ENCODE peak calls at places on chromosomes 5 and 9, in nine cellular contexts. T, N, K, V, B, H, D, A and Y are unnamed samples.

GRCh38 chr5:72366324-72366976 is 46.3 kb downstream of the PTCD2 start:
- DNase-seq in T (peak), N (peak), K (peak), V (no peak), B (no peak), H (peak), D (peak), A (peak), Y (peak)

GRCh38 chr5:113128082-113128481 is 151.5 kb downstream of the DCP2 start:
- DNase-seq in T (no peak), N (no peak), K (no peak), V (no peak), B (no peak), H (no peak), D (no peak), A (no peak), Y (no peak)

GRCh38 chr5:104793452-104794120 is 1231.0 kb upstream of the NUDT12 start:
- DNase-seq in T (no peak), N (no peak), K (no peak), V (no peak), B (no peak), H (no peak), D (no peak), A (no peak), Y (no peak)

GRCh38 chr5:180670586-180671359 is 21.4 kb upstream of the FLT4 start:
- DNase-seq in T (peak), N (no peak), K (peak), V (no peak), B (no peak), H (peak), D (peak), A (peak), Y (peak)

GRCh38 chr5:55897206-55897894 is 46.2 kb downstream of the IL31RA start:
- DNase-seq in T (no peak), N (no peak), K (no peak), V (no peak), B (no peak), H (no peak), D (no peak), A (no peak), Y (no peak)

GRCh38 chr9:133979921-133980863 is 11.9 kb downstream of the VAV2 start:
- DNase-seq in T (peak), N (no peak), K (no peak), V (no peak), B (no peak), H (no peak), D (no peak), A (no peak), Y (no peak)

GRCh38 chr5:108315829-108316228 is 66.1 kb downstream of the FBXL17 start:
- DNase-seq in T (no peak), N (no peak), K (peak), V (no peak), B (no peak), H (no peak), D (no peak), A (peak), Y (no peak)

GRCh38 chr5:132258102-132259060 is 885 bp downstream of the PDLIM4 start:
- DNase-seq in T (peak), N (peak), K (no peak), V (no peak), B (no peak), H (peak), D (no peak), A (no peak), Y (peak)

GRCh38 chr5:96638566-96638965 is 23.6 kb upstream of the CAST start:
- DNase-seq in T (no peak), N (no peak), K (no peak), V (no peak), B (no peak), H (no peak), D (no peak), A (no peak), Y (no peak)

GRCh38 chr5:132426525-132427138 is 57.1 kb downstream of the SLC22A5 start:
- DNase-seq in T (peak), N (peak), K (peak), V (peak), B (peak), H (peak), D (peak), A (peak), Y (peak)

GRCh38 chr9:134947265-134947955 is 29.7 kb upstream of the FCN1 start:
- DNase-seq in T (no peak), N (no peak), K (no peak), V (no peak), B (no peak), H (no peak), D (no peak), A (no peak), Y (no peak)

GRCh38 chr9:3875371-3876132 is 349.8 kb upstream of the RFX3 start:
- DNase-seq in T (no peak), N (no peak), K (peak), V (no peak), B (no peak), H (no peak), D (peak), A (peak), Y (no peak)

GRCh38 chr9:121398374-121398773 is 28.3 kb upstream of the STOM start:
- DNase-seq in T (no peak), N (no peak), K (peak), V (no peak), B (no peak), H (no peak), D (no peak), A (no peak), Y (no peak)

GRCh38 chr5:160356550-160357347 is 13.7 kb downstream of the C1QTNF2 start:
- DNase-seq in T (no peak), N (no peak), K (no peak), V (no peak), B (no peak), H (no peak), D (no peak), A (no peak), Y (no peak)

GRCh38 chr5:22541037-22541436 is 312.1 kb downstream of the CDH12 start:
- DNase-seq in T (no peak), N (no peak), K (no peak), V (no peak), B (no peak), H (no peak), D (no peak), A (no peak), Y (no peak)

GRCh38 chr9:92974696-92975451 is 27.6 kb downstream of the FGD3 start:
- DNase-seq in T (no peak), N (no peak), K (no peak), V (no peak), B (no peak), H (no peak), D (no peak), A (no peak), Y (no peak)

GRCh38 chr5:72402381-72402890 is 82.3 kb downstream of the PTCD2 start:
- DNase-seq in T (no peak), N (no peak), K (peak), V (no peak), B (no peak), H (no peak), D (no peak), A (peak), Y (no peak)

GRCh38 chr5:6820851-6821479 is 107.7 kb downstream of the TENT4A start:
- DNase-seq in T (peak), N (no peak), K (no peak), V (no peak), B (no peak), H (no peak), D (peak), A (peak), Y (peak)

GRCh38 chr5:99900302-99900811 is 634.8 kb upstream of the FAM174A start:
- DNase-seq in T (no peak), N (no peak), K (peak), V (no peak), B (no peak), H (no peak), D (peak), A (peak), Y (no peak)

GRCh38 chr5:103060414-103060954 is 59.5 kb downstream of the GIN1 start:
- DNase-seq in T (no peak), N (no peak), K (no peak), V (no peak), B (no peak), H (no peak), D (peak), A (no peak), Y (no peak)

GRCh38 chr5:167442922-167443321 is 848.5 kb upstream of the WWC1 start:
- DNase-seq in T (no peak), N (no peak), K (no peak), V (no peak), B (no peak), H (no peak), D (peak), A (no peak), Y (no peak)

GRCh38 chr9:117444466-117444865 is 29.6 kb upstream of the ASTN2 start:
- DNase-seq in T (no peak), N (no peak), K (no peak), V (no peak), B (no peak), H (no peak), D (no peak), A (no peak), Y (no peak)

GRCh38 chr9:117451336-117451735 is 36.5 kb upstream of the ASTN2 start:
- DNase-seq in T (no peak), N (no peak), K (no peak), V (no peak), B (no peak), H (no peak), D (no peak), A (no peak), Y (no peak)

DNA sequence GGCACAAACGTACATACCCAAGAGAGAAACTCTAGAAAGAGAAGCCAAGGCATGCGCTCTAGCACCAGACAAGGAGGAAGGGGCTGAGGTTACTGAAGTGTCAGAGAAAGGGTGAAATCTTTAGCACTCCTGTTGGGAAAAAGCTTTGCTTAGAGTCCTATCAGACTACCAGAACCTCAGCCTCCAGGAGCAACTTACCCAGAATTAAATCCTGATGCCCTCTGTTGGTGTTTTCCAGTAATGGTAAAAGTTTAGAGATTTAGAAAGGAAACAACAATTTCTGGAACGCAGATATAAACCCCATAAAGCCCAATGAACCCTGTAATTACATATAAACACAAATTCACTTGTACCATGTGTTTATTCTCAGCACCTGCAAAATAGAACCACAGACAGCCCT is 33.2 kb upstream of the ASTN2 start:
- DNase-seq in T (no peak), N (no peak), K (no peak), V (no peak), B (no peak), H (no peak), D (no peak), A (no peak), Y (no peak)
- TF ChIP-seq CTCF in T (no peak), N (no peak), K (no peak), V (no peak), B (no peak), H (no peak), D (no peak), A (no peak), Y (no peak)

DNA sequence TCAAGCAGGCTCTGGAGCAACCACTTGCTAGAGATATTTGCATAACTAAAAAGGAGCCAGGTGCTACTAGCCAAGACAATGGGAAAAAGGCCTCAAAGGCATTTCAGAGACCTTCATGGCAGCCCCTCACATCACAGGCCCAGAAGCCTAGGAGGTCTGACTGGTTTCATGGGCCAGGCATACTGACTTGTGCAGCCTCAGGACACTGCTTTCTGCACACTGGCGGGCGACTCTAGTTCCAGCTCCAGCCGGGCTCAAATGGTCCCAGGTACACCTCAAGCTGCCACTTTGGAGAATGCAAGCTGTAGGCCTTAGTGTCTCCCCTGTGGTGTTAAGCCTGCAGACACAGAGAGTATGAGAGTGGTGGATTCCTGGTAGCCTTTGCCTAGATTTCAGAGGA is 27.1 kb downstream of the COX7C start:
- DNase-seq in T (no peak), N (no peak), K (no peak), V (no peak), B (no peak), H (no peak), D (no peak), A (no peak), Y (no peak)
- TF ChIP-seq CTCF in T (no peak), N (no peak), K (no peak), V (no peak), B (no peak), H (no peak), D (no peak), A (no peak), Y (no peak)

DNA sequence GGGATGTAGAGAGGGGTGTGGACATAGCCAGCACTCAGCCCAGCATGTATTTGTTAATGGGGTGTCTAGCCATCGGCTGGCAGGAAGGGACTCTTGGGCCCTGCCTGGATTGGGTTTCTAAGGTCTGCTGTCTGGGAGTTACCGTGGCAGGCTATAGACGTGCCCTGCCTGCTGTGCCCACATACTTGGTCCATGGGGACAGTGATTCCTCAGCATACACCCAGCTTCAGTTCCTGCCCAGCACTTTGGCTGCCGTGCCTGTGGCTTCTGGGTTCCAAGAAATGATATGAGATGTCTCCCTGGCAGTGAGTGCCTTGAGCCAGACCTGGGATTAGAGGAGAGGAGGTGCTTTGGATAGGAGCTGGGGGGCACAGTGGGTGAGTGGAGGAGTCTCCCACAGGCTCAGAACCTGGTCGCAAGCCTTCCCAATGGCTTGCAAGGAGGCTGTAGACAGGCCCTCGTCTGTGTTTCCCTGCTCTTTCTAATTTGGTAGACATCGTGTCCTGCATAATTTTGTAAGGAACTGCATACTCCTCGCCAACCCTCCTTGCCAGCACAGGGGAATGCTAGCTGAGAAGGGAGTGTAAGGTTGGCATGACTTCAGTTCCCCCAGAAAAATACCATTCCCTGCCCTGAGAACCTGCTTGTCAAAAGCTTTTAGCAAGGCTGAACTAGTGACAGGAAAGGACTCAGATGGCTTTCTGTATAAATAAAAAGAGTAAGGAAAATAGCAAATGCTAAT is 287.9 kb downstream of the ZSWIM6 start:
- DNase-seq in T (no peak), N (no peak), K (no peak), V (no peak), B (no peak), H (no peak), D (no peak), A (no peak), Y (no peak)
- TF ChIP-seq CTCF in T (no peak), N (no peak), K (no peak), V (no peak), B (no peak), H (no peak), D (no peak), A (no peak), Y (no peak)

DNA sequence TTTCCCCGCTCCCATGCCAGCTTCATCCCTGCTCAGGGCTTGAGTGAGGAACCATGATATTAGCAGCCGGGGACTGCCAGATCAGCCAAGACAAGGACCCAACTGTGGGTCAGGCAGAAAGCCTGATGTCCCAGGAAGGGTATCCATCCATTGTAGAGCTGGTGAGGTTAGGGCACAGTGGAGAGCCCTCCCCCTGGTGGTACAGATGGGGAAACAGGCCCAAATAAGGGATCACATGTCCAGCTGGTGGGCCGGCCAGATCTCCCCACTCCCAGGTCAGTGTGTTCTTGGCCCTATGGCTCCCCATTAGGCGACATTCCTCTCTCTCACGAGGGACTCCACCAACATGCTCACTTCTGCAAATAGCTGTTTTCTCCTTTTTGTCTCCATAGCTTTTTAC is 9.0 kb downstream of the CDX1 start:
- DNase-seq in T (peak), N (no peak), K (peak), V (no peak), B (no peak), H (no peak), D (peak), A (peak), Y (peak)
- TF ChIP-seq CTCF in T (peak), N (no peak), K (peak), V (no peak), B (peak), H (peak), D (peak), A (peak), Y (no peak)

DNA sequence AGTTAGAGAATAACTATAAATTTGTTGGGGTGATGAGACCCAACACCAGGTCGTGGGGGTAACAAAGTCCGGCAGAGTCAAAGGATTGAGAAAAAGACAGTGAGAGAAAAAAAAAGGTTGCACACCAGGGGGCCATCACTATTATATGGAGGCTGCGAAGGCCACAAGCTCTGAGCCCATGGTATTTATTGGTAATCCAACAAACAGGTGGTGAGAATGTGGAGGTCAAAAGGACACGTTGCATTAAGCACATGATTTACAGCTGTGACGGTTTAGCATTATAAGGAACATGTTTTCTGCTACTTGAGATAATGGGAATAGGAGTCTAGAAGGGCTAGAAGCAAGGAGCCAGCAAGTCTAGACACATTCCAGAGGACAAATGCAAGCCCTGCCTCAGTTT is 2202.2 kb upstream of the C9orf72 start:
- DNase-seq in T (no peak), N (no peak), K (no peak), V (no peak), B (no peak), H (no peak), D (no peak), A (no peak), Y (no peak)
- TF ChIP-seq CTCF in T (no peak), N (no peak), K (no peak), V (no peak), B (no peak), H (no peak), D (no peak), A (no peak), Y (no peak)

GRCh38 chr5:145222622-145223021 is 612.5 kb downstream of the PRELID2 start:
- DNase-seq in T (no peak), N (no peak), K (no peak), V (no peak), B (no peak), H (no peak), D (no peak), A (no peak), Y (no peak)

GRCh38 chr5:145218019-145218418 is 617.1 kb downstream of the PRELID2 start:
- DNase-seq in T (no peak), N (no peak), K (no peak), V (no peak), B (no peak), H (no peak), D (peak), A (no peak), Y (no peak)

GRCh38 chr5:145221416-145221815 is 613.7 kb downstream of the PRELID2 start:
- DNase-seq in T (no peak), N (no peak), K (no peak), V (no peak), B (no peak), H (no peak), D (no peak), A (no peak), Y (no peak)

GRCh38 chr5:145220491-145220890 is 614.7 kb downstream of the PRELID2 start:
- DNase-seq in T (no peak), N (no peak), K (no peak), V (no peak), B (no peak), H (no peak), D (peak), A (no peak), Y (no peak)

GRCh38 chr5:145218982-145219381 is 616.2 kb downstream of the PRELID2 start:
- DNase-seq in T (no peak), N (no peak), K (no peak), V (no peak), B (no peak), H (no peak), D (no peak), A (no peak), Y (no peak)
- TF ChIP-seq CTCF in T (no peak), N (no peak), K (no peak), V (no peak), B (no peak), H (no peak), D (no peak), A (no peak), Y (no peak)

GRCh38 chr5:120053841-120054240 is 410.3 kb upstream of the PRR16 start:
- DNase-seq in T (no peak), N (no peak), K (no peak), V (no peak), B (no peak), H (no peak), D (no peak), A (no peak), Y (no peak)

GRCh38 chr5:120052916-120053828 is 410.9 kb upstream of the PRR16 start:
- DNase-seq in T (no peak), N (no peak), K (no peak), V (no peak), B (no peak), H (no peak), D (no peak), A (no peak), Y (no peak)

GRCh38 chr5:120055858-120056257 is 408.2 kb upstream of the PRR16 start:
- DNase-seq in T (no peak), N (no peak), K (peak), V (no peak), B (no peak), H (no peak), D (no peak), A (peak), Y (no peak)
- TF ChIP-seq CTCF in T (no peak), N (no peak), K (peak), V (no peak), B (no peak), H (no peak), D (no peak), A (peak), Y (no peak)

GRCh38 chr9:108209132-108209700 is 646.6 kb downstream of the ACTL7B start:
- DNase-seq in T (no peak), N (no peak), K (no peak), V (no peak), B (no peak), H (no peak), D (peak), A (no peak), Y (no peak)
- TF ChIP-seq CTCF in T (no peak), N (no peak), K (no peak), V (no peak), B (no peak), H (no peak), D (no peak), A (no peak), Y (no peak)

GRCh38 chr5:73596705-73597328 is 29.2 kb upstream of the ARHGEF28 start:
- DNase-seq in T (no peak), N (no peak), K (peak), V (no peak), B (no peak), H (no peak), D (peak), A (peak), Y (no peak)
- TF ChIP-seq CTCF in T (peak), N (no peak), K (peak), V (no peak), B (peak), H (peak), D (peak), A (peak), Y (peak)